ENCODE peak calls at places on chromosomes 13 and 19, in five cellular contexts. G is NCI-H2081; Q is psoas muscle; M is left ventricle myocardium inferior; S is stimulated activated CD8-positive, alpha-beta memory T cell treated with anti-CD3 and anti-CD28 coated beads, Interleukin-15, amount 100 ng/mL, for 48 hours. D is an unnamed sample.
A peak's percentile ranks its signal among the peaks of the same experiment; 100 is the strongest.

GRCh38 chr13:28297341-28297740 is 159.0 kb downstream of the PAN3 start:
- DNase-seq in G (no peak), Q (no peak), M (no peak), S (no peak), D (no peak)

GRCh38 chr19:47707135-47707925 is 5.9 kb upstream of the EHD2 start:
- DNase-seq in G (peak; percentile 73), Q (peak; percentile 76), M (peak; percentile 66), S (peak; percentile 65), D (peak; percentile 83)

GRCh38 chr19:39246951-39247669 is 1.5 kb downstream of the IFNL4 start:
- DNase-seq in G (no peak), Q (peak; percentile 42), M (peak; percentile 29), S (no peak), D (peak; percentile 52)

GRCh38 chr19:16641695-16642094 is 13.7 kb upstream of the MED26 start:
- DNase-seq in G (no peak), Q (no peak), M (no peak), S (no peak), D (no peak)

GRCh38 chr13:110506859-110507566 is 54.5 kb downstream of the RAB20 start:
- DNase-seq in G (no peak), Q (peak; percentile 51), M (peak; percentile 78), S (no peak), D (peak; percentile 86)

GRCh38 chr19:29974701-29975100 is 32.7 kb downstream of the URI1 start:
- DNase-seq in G (no peak), Q (no peak), M (no peak), S (no peak), D (no peak)

GRCh38 chr13:99041337-99041736 is 63.5 kb upstream of the DOCK9 start:
- DNase-seq in G (no peak), Q (no peak), M (no peak), S (no peak), D (no peak)

GRCh38 chr19:14954071-14954655 is 12.9 kb downstream of the OR7C2 start:
- DNase-seq in G (no peak), Q (no peak), M (no peak), S (no peak), D (no peak)

GRCh38 chr19:3699741-3700241 is 477 bp downstream of the PIP5K1C start:
- DNase-seq in G (no peak), Q (no peak), M (no peak), S (no peak), D (no peak)

GRCh38 chr13:30711375-30711774 is 24.0 kb upstream of the ALOX5AP start:
- DNase-seq in G (no peak), Q (no peak), M (no peak), S (no peak), D (no peak)

GRCh38 chr13:50127017-50127725 is 111.9 kb downstream of the KCNRG start:
- DNase-seq in G (no peak), Q (peak; percentile 57), M (peak; percentile 58), S (no peak), D (peak; percentile 83)

GRCh38 chr13:101452519-101453485 is at the start of gene ITGBL1:
- DNase-seq in G (no peak), Q (peak; percentile 23), M (peak; percentile 25), S (no peak), D (no peak)

GRCh38 chr13:44425815-44426078 is 52.1 kb downstream of the SERP2 start:
- DNase-seq in G (no peak), Q (no peak), M (no peak), S (no peak), D (no peak)

GRCh38 chr13:39451860-39452301 is 151.1 kb downstream of the LHFPL6 start:
- DNase-seq in G (peak; percentile 66), Q (peak; percentile 31), M (peak; percentile 59), S (no peak), D (no peak)

GRCh38 chr13:44160549-44161278 is 212.9 kb upstream of the SERP2 start:
- DNase-seq in G (no peak), Q (no peak), M (no peak), S (no peak), D (no peak)

GRCh38 chr19:19642506-19643157 is 825 bp downstream of the GMIP start:
- DNase-seq in G (no peak), Q (no peak), M (no peak), S (peak; percentile 38), D (no peak)

GRCh38 chr13:111472559-111473460 is 152.4 kb downstream of the TEX29 start:
- DNase-seq in G (no peak), Q (no peak), M (no peak), S (no peak), D (no peak)

GRCh38 chr13:98143601-98144500 is 957 bp downstream of the FARP1 start:
- DNase-seq in G (peak; percentile 44), Q (peak; percentile 34), M (peak; percentile 20), S (no peak), D (peak; percentile 56)

GRCh38 chr13:97468331-97468730 is 34.4 kb downstream of the RAP2A start:
- DNase-seq in G (no peak), Q (no peak), M (no peak), S (no peak), D (no peak)

GRCh38 chr13:52599037-52599852 is 43.0 kb upstream of the HNRNPA1L2 start:
- DNase-seq in G (no peak), Q (no peak), M (no peak), S (no peak), D (no peak)

GRCh38 chr19:1873524-1874473 is 10.4 kb upstream of the KLF16 start:
- DNase-seq in G (peak; percentile 79), Q (peak; percentile 53), M (peak; percentile 67), S (no peak), D (no peak)

GRCh38 chr13:93425411-93425810 is 198.8 kb downstream of the GPC6 start:
- DNase-seq in G (no peak), Q (no peak), M (no peak), S (no peak), D (no peak)

GRCh38 chr13:112748947-112749346 is 59.1 kb downstream of the ATP11A start:
- DNase-seq in G (no peak), Q (peak; percentile 78), M (peak; percentile 74), S (no peak), D (no peak)

GRCh38 chr13:44686478-44687071 is 110.4 kb upstream of the TSC22D1 start:
- DNase-seq in G (no peak), Q (no peak), M (no peak), S (no peak), D (no peak)

GRCh38 chr13:110150384-110151091 is 156.4 kb downstream of the COL4A1 start:
- DNase-seq in G (peak; percentile 45), Q (no peak), M (no peak), S (no peak), D (no peak)

GRCh38 chr19:35002037-35002535 is 2.0 kb downstream of the GRAMD1A start:
- DNase-seq in G (no peak), Q (no peak), M (no peak), S (no peak), D (peak; percentile 24)

GRCh38 chr19:44644391-44645016 is 794 bp downstream of the PVR start:
- DNase-seq in G (peak; percentile 56), Q (peak; percentile 36), M (no peak), S (no peak), D (peak; percentile 43)

GRCh38 chr13:27476943-27477681 is 26.7 kb upstream of the MTIF3 start:
- DNase-seq in G (peak; percentile 17), Q (no peak), M (no peak), S (no peak), D (no peak)

D was measured in lower lobe of right lung.